ENCODE peak calls at places on chromosomes 16 and 17, in eight cellular contexts. I is prostate gland; R is fibroblast of lung; D is mucosa of descending colon; P is cardiac fibroblast; F is bronchial epithelial cell; E is sigmoid colon; W is CD8-positive, alpha-beta T cell. K is an unnamed sample.

GRCh38 chr16:2527071-2527783 is 4.0 kb downstream of the CEMP1 start:
- DNase-seq in W (no peak), E (no peak), R (no peak), I (no peak), P (no peak), D (peak), F (no peak), K (no peak)

GRCh38 chr16:12509121-12509520 is 294.6 kb downstream of the CPPED1 start:
- DNase-seq in F (no peak), P (no peak), D (no peak), W (no peak), I (no peak), E (peak), R (no peak), K (no peak)

GRCh38 chr17:74139120-74139519 is 64.4 kb upstream of the RPL38 start:
- DNase-seq in E (no peak), I (no peak), D (no peak), W (no peak), R (no peak), F (no peak), P (no peak), K (no peak)

GRCh38 chr17:58121925-58122324 is 26.3 kb upstream of the OR4D1 start:
- DNase-seq in R (peak), D (no peak), E (no peak), P (peak), F (peak), I (no peak), W (no peak), K (no peak)

GRCh38 chr17:17032131-17032692 is 10.0 kb upstream of the MPRIP start:
- DNase-seq in P (peak), D (peak), R (peak), W (no peak), I (no peak), E (peak), F (peak), K (peak)

GRCh38 chr16:75593825-75594820 is 27.9 kb downstream of the GABARAPL2 start:
- DNase-seq in E (no peak), D (no peak), I (no peak), P (peak), W (no peak), R (peak), F (peak), K (peak)

GRCh38 chr17:35520043-35520442 is 17.4 kb downstream of the SLFN12L start:
- DNase-seq in E (no peak), P (no peak), R (no peak), D (no peak), F (peak), I (no peak), W (no peak), K (no peak)

GRCh38 chr17:29176500-29177351 is 3.5 kb downstream of the MYO18A start:
- DNase-seq in W (no peak), E (peak), F (peak), P (peak), D (peak), R (peak), I (peak), K (no peak)

GRCh38 chr16:51402785-51403184 is 251.7 kb upstream of the SALL1 start:
- DNase-seq in W (no peak), E (no peak), F (no peak), R (no peak), P (peak), D (no peak), I (no peak), K (no peak)

GRCh38 chr17:76716146-76716833 is 5.5 kb upstream of the MXRA7 start:
- DNase-seq in D (no peak), P (peak), W (peak), E (peak), I (no peak), F (peak), R (peak), K (peak)

GRCh38 chr17:42675984-42676423 is 790 bp downstream of the PLEKHH3 start:
- DNase-seq in R (peak), P (peak), E (peak), D (no peak), I (peak), W (no peak), F (no peak), K (no peak)

GRCh38 chr16:68760671-68761275 is 23.7 kb downstream of the CDH1 start:
- DNase-seq in P (peak), I (no peak), F (peak), W (no peak), E (no peak), D (peak), R (peak), K (no peak)

GRCh38 chr17:62724398-62725146 is 83.5 kb downstream of the MARCHF10 start:
- DNase-seq in R (no peak), E (peak), P (no peak), I (peak), W (peak), D (peak), F (peak), K (no peak)

GRCh38 chr17:81553616-81554181 is 1.5 kb upstream of the FAAP100 start:
- DNase-seq in F (peak), D (peak), E (no peak), P (peak), W (no peak), I (no peak), R (peak), K (peak)

GRCh38 chr17:37082461-37082860 is 133.7 kb downstream of the AATF start:
- DNase-seq in W (no peak), D (no peak), I (no peak), F (no peak), E (no peak), R (no peak), P (no peak), K (no peak)

GRCh38 chr16:63422633-63423032 is 1386.4 kb upstream of the CDH8 start:
- DNase-seq in F (no peak), I (no peak), D (no peak), W (no peak), E (no peak), P (no peak), R (no peak), K (no peak)

GRCh38 chr17:44108440-44109311 is 14.8 kb downstream of the HDAC5 start:
- DNase-seq in W (no peak), E (peak), P (peak), F (no peak), D (peak), I (peak), R (peak), K (peak)

GRCh38 chr17:61414141-61414935 is 14.7 kb downstream of the TBX2 start:
- DNase-seq in E (peak), D (peak), I (peak), P (peak), W (no peak), R (no peak), F (no peak), K (no peak)

GRCh38 chr16:22659933-22660332 is 149.2 kb downstream of the NPIPB5 start:
- DNase-seq in F (no peak), P (no peak), E (no peak), I (peak), R (no peak), W (no peak), D (no peak), K (no peak)

GRCh38 chr17:15342460-15342859 is 1.1 kb upstream of the TEKT3 start:
- DNase-seq in W (no peak), D (no peak), I (no peak), E (no peak), P (no peak), F (peak), R (peak), K (no peak)

GRCh38 chr17:56125830-56126819 is 27.1 kb upstream of the ANKFN1 start:
- DNase-seq in E (no peak), R (peak), D (no peak), P (peak), W (no peak), F (peak), I (peak), K (peak)

GRCh38 chr16:47477680-47478079 is 16.5 kb downstream of the PHKB start:
- DNase-seq in F (peak), W (no peak), R (peak), E (no peak), P (peak), I (no peak), D (no peak), K (no peak)

GRCh38 chr16:89013111-89013510 is 36.1 kb upstream of the CBFA2T3 start:
- DNase-seq in D (peak), I (no peak), P (no peak), F (no peak), R (no peak), W (no peak), E (peak), K (no peak)

GRCh38 chr17:43740541-43740940 is 18.1 kb downstream of the SOST start:
- DNase-seq in I (no peak), W (no peak), F (peak), P (peak), D (no peak), R (peak), E (no peak), K (no peak)

GRCh38 chr17:70169707-70170597 is 620 bp downstream of the KCNJ2 start:
- DNase-seq in R (peak), D (no peak), F (no peak), P (peak), I (no peak), W (no peak), E (peak), K (peak)

GRCh38 chr16:65622161-65622560 is 500.3 kb upstream of the CDH11 start:
- DNase-seq in I (no peak), R (no peak), E (no peak), P (no peak), D (no peak), W (no peak), F (no peak), K (no peak)

GRCh38 chr17:35786941-35787432 is 8.5 kb downstream of the MMP28 start:
- DNase-seq in I (no peak), E (peak), W (no peak), P (peak), R (no peak), F (no peak), D (no peak), K (no peak)

GRCh38 chr17:81412490-81413093 is 17.3 kb downstream of the BAHCC1 start:
- DNase-seq in R (peak), F (peak), P (peak), W (no peak), D (no peak), E (peak), I (no peak), K (no peak)

GRCh38 chr16:16042076-16042475 is 92.7 kb downstream of the ABCC1 start:
- DNase-seq in P (peak), F (no peak), R (peak), I (peak), D (no peak), E (no peak), W (no peak), K (peak)

GRCh38 chr17:45388604-45389325 is 43.9 kb downstream of the ARHGAP27 start:
- DNase-seq in W (no peak), F (no peak), I (no peak), D (no peak), E (peak), P (peak), R (peak), K (no peak)

GRCh38 chr16:88650749-88651275 is at the start of gene CYBA:
- DNase-seq in E (peak), R (peak), P (peak), W (peak), I (peak), D (peak), F (peak), K (no peak)

GRCh38 chr17:75352079-75352569 is 53.4 kb downstream of the GRB2 start:
- DNase-seq in F (peak), E (no peak), W (no peak), P (no peak), D (no peak), R (peak), I (peak), K (no peak)

GRCh38 chr17:78040561-78041400 is 82.3 kb downstream of the TNRC6C start:
- DNase-seq in E (peak), D (peak), I (peak), W (peak), F (peak), P (peak), R (peak), K (no peak)

GRCh38 chr16:12484987-12485386 is 318.7 kb downstream of the CPPED1 start:
- DNase-seq in F (no peak), E (no peak), R (no peak), W (no peak), D (no peak), I (no peak), P (no peak), K (no peak)

GRCh38 chr16:64751906-64752305 is 370.0 kb downstream of the CDH11 start:
- DNase-seq in I (no peak), W (no peak), F (no peak), R (peak), P (peak), D (no peak), E (no peak), K (peak)

GRCh38 chr17:37301288-37301687 is 74.5 kb upstream of the C17orf78 start:
- DNase-seq in W (no peak), E (no peak), R (peak), D (no peak), I (peak), F (peak), P (peak), K (no peak)

GRCh38 chr16:25110392-25110947 is 1.1 kb upstream of the LCMT1 start:
- DNase-seq in E (no peak), I (no peak), F (no peak), D (no peak), W (no peak), P (no peak), R (no peak), K (no peak)

GRCh38 chr16:25107466-25107792 is 4.1 kb upstream of the LCMT1 start:
- DNase-seq in F (no peak), R (no peak), I (no peak), D (no peak), P (no peak), W (no peak), E (no peak), K (no peak)

GRCh38 chr16:25106567-25107465 is 4.7 kb upstream of the LCMT1 start:
- DNase-seq in R (peak), W (peak), I (peak), P (peak), E (peak), D (peak), F (peak), K (peak)

GRCh38 chr16:25109643-25110042 is 1.9 kb upstream of the LCMT1 start:
- DNase-seq in W (no peak), P (peak), E (peak), I (no peak), D (peak), R (peak), F (peak), K (peak)

DNA sequence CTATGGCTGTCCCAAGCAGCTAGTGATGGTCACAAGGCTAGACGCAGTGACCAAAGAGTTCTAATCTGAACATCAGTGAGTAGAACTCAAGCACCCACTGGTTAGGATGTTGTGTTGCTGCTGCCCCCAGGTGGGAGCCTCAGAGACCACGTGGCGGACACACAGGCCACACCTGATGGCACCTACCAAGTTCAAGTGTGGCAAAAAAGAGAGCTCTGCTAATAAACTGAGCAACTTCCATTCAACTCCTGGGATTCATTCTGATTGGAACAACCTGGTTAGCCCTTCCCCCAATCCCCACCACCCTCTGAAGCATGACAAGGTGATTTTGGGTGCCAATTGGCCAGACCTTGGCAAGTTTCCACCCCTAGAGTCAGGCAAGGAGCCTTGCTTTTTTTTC is 3.5 kb upstream of the LCMT1 start:
- DNase-seq in W (peak), D (no peak), R (no peak), E (no peak), F (no peak), I (no peak), P (no peak), K (no peak)
- TF ChIP-seq CTCF in W (peak), D (no peak), R (no peak), E (no peak), F (no peak), I (no peak), P (no peak), K (no peak)

DNA sequence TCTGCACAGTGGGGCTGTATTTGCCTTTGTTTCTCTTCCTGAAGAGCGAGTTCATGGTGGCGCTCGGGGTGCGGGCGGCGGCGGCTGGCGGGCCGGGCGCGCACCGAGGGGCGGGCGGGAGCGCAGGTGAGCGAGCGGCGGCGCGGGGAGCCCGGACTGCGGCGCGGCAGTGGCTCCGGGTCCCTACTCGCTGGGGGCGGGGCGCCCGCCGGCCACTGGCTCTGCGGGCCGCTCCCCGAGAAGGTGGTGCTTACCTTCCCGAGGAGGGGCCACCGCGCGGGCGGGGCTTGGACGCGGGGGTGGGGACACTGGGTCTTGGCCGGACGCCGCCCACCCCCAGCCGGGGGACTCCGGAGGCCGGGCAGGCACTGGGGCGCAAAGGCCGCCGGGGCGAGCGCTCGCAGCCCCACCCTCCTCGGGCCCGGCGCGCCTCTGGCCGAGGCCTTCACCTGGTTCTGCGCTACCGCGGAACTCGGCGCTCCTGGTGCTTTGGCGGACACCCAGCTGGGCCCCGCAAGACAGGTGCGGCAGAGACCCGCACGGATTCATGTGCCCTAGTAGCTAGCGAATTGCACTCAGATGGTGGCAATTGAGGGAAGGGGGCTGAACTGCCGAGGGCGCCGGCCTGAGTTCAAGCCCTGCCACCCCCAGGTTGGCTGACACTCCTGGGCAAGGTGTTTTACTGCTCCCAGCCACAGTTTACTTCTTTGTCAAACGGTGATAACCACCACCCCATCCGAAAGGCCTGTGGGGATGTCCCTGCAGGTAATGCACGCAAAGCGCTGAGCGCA is at the start of gene PPL:
- DNase-seq in F (peak), E (peak), P (no peak), D (peak), I (peak), W (no peak), R (no peak), K (no peak)
- H3K4me3 ChIP-seq in F (peak), E (peak), P (peak), D (peak), I (peak), W (no peak), R (peak), K (peak)

GRCh38 chr16:53692146-53692545 is 11.5 kb downstream of the RPGRIP1L start:
- DNase-seq in W (no peak), R (no peak), F (no peak), D (no peak), I (no peak), E (no peak), P (peak), K (no peak)
- TF ChIP-seq CTCF in W (no peak), R (no peak), F (peak), D (no peak), I (no peak), E (no peak), P (no peak), K (no peak)

DNA sequence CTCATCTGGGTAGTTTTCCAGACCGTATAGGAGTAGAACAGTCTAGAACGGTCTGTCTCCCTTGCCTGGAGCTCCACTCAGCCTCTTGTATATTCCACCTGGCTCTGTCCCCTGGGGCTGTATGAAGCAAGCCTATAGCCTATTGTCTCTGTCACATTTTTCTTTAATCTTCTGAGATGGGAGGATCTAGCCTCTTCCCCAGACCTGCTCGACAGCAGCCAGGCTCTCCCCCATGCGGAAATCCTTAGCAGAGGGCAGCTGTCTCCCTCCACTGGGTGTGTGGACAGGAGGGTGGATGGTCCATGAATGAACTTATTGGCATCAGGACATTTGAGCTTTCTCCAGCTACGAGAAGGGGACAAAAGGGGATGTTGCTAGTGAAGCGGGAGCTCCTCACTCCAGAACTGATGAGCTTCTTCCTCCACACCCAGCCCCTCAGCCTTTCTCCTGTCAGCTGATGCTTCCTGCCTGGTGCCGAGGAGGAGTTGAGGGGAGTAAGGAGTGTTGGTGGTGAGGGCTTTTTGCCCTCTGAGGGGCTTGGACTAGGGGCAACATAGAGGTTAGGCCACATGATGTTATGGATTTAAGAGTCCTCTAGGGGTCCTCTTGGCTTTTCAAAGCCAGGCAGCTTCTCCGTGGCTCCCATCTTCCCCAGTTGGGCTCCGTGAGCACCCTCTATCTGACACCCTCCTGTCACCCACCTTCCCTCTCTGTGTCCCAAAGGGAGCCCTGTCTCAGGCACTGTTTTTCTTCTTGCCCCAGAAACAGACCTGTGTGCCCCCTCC is 28.0 kb downstream of the ARHGAP23 start:
- DNase-seq in P (no peak), W (no peak), F (no peak), I (no peak), R (no peak), E (no peak), D (no peak), K (no peak)
- H3K4me3 ChIP-seq in P (no peak), W (no peak), F (no peak), I (no peak), R (peak), E (no peak), D (no peak), K (no peak)